ENCODE peak calls at places on chromosome 12, in seven cellular contexts. W, M, H, A, Z, Y and V are unnamed samples.

GRCh38 chr12:94460594-94460959 is 910 bp upstream of the CEP83 start:
- DNase-seq in W (no peak), M (no peak), H (no peak), A (no peak), Z (peak; percentile 4), Y (no peak), V (no peak)

GRCh38 chr12:49365542-49365941 is 1.7 kb upstream of the SPATS2 start:
- DNase-seq in W (no peak), M (peak; percentile 94), H (no peak), A (no peak), Z (no peak), Y (no peak), V (no peak)

GRCh38 chr12:21453312-21453852 is 15.9 kb downstream of the PYROXD1 start:
- DNase-seq in W (no peak), M (no peak), H (no peak), A (no peak), Z (no peak), Y (no peak), V (no peak)

GRCh38 chr12:124828264-124829007 is 35.2 kb downstream of the SCARB1 start:
- DNase-seq in W (no peak), M (peak; percentile 73), H (no peak), A (no peak), Z (peak; percentile 68), Y (no peak), V (no peak)

GRCh38 chr12:7144414-7145120 is 14.4 kb downstream of the CLSTN3 start:
- DNase-seq in W (no peak), M (peak; percentile 68), H (no peak), A (no peak), Z (peak; percentile 74), Y (peak; percentile 31), V (no peak)

GRCh38 chr12:34526946-34527345 is 504.6 kb downstream of the ALG10 start:
- DNase-seq in W (no peak), M (no peak), H (no peak), A (no peak), Z (no peak), Y (no peak), V (no peak)

GRCh38 chr12:92055877-92056276 is 89.8 kb downstream of the BTG1 start:
- DNase-seq in W (no peak), M (no peak), H (no peak), A (peak; percentile 62), Z (no peak), Y (no peak), V (no peak)

GRCh38 chr12:13165578-13166120 is 30.9 kb upstream of the EMP1 start:
- DNase-seq in W (no peak), M (peak; percentile 81), H (no peak), A (peak; percentile 78), Z (peak; percentile 63), Y (no peak), V (no peak)

GRCh38 chr12:124208469-124208868 is 86.4 kb upstream of the RFLNA start:
- DNase-seq in W (no peak), M (no peak), H (no peak), A (no peak), Z (no peak), Y (no peak), V (no peak)

GRCh38 chr12:2856901-2857495 is at the start of gene TEX52:
- DNase-seq in W (peak; percentile 51), M (no peak), H (no peak), A (no peak), Z (no peak), Y (no peak), V (no peak)

GRCh38 chr12:79991586-79991985 is 56.7 kb upstream of the PPP1R12A start:
- DNase-seq in W (no peak), M (no peak), H (no peak), A (no peak), Z (no peak), Y (no peak), V (no peak)

GRCh38 chr12:19018302-19018980 is 111.1 kb upstream of the PLEKHA5 start:
- DNase-seq in W (no peak), M (peak; percentile 81), H (no peak), A (no peak), Z (peak; percentile 73), Y (no peak), V (peak; percentile 59)

GRCh38 chr12:49098035-49098451 is 3.4 kb upstream of the DHH start:
- DNase-seq in W (peak; percentile 87), M (peak; percentile 67), H (no peak), A (peak; percentile 54), Z (peak; percentile 65), Y (peak; percentile 69), V (no peak)

GRCh38 chr12:4984344-4984743 is 59.3 kb upstream of the KCNA5 start:
- DNase-seq in W (no peak), M (no peak), H (no peak), A (no peak), Z (no peak), Y (no peak), V (no peak)

GRCh38 chr12:203462-204260 is 10.3 kb downstream of the SLC6A12 start:
- DNase-seq in W (peak; percentile 59), M (no peak), H (no peak), A (no peak), Z (peak; percentile 41), Y (peak; percentile 75), V (no peak)

GRCh38 chr12:121610239-121611149 is 15.8 kb upstream of the ORAI1 start:
- DNase-seq in W (no peak), M (peak; percentile 22), H (no peak), A (no peak), Z (peak; percentile 62), Y (no peak), V (no peak)

GRCh38 chr12:18753481-18754117 is 15.7 kb downstream of the CAPZA3 start:
- DNase-seq in W (peak; percentile 38), M (peak; percentile 37), H (no peak), A (no peak), Z (no peak), Y (peak; percentile 12), V (no peak)

GRCh38 chr12:67025543-67026114 is 243.5 kb upstream of the CAND1 start:
- DNase-seq in W (peak; percentile 81), M (peak; percentile 30), H (no peak), A (no peak), Z (peak; percentile 58), Y (peak; percentile 37), V (no peak)

GRCh38 chr12:75623631-75624118 is 112.3 kb upstream of the KRR1 start:
- DNase-seq in W (peak; percentile 28), M (peak; percentile 83), H (no peak), A (no peak), Z (peak; percentile 5), Y (peak; percentile 45), V (no peak)

GRCh38 chr12:13340149-13340548 is 143.6 kb downstream of the EMP1 start:
- DNase-seq in W (no peak), M (no peak), H (no peak), A (no peak), Z (no peak), Y (no peak), V (no peak)

GRCh38 chr12:21774358-21775129 is at the start of gene KCNJ8:
- DNase-seq in W (peak; percentile 77), M (peak; percentile 44), H (no peak), A (no peak), Z (peak; percentile 66), Y (peak; percentile 94), V (no peak)

GRCh38 chr12:102202556-102202955 is 4.9 kb upstream of the PMCH start:
- DNase-seq in W (no peak), M (no peak), H (no peak), A (no peak), Z (no peak), Y (no peak), V (no peak)

GRCh38 chr12:61757831-61758505 is 502.2 kb upstream of the USP15 start:
- DNase-seq in W (no peak), M (peak; percentile 21), H (no peak), A (no peak), Z (no peak), Y (no peak), V (no peak)